ENCODE peak calls at places on chromosome 7, in seven cellular contexts. X, D, B, E, L, Q and T are unnamed samples. For H3K36me3, the result is how much of the 10 kb centered on the place peaks cover.

GRCh38 chr7:98168181-98168903 is 42.9 kb upstream of the BHLHA15 start:
- DNase-seq in X (peak), D (peak), B (peak), E (peak), L (peak), Q (peak), T (peak)

GRCh38 chr7:94276797-94277196 is 117.9 kb upstream of the COL1A2 start:
- DNase-seq in X (no peak), D (no peak), B (peak), E (no peak), L (no peak), Q (peak), T (peak)

GRCh38 chr7:18200855-18201254 is 173.2 kb upstream of the PRPS1L1 start:
- DNase-seq in X (no peak), D (no peak), B (no peak), E (no peak), L (no peak), Q (no peak), T (no peak)

GRCh38 chr7:151590801-151591771 is 71.4 kb upstream of the RHEB start:
- DNase-seq in X (no peak), D (no peak), B (no peak), E (no peak), L (no peak), Q (no peak), T (no peak)

GRCh38 chr7:106744507-106745180 is 83.7 kb upstream of the CCDC71L start:
- DNase-seq in X (no peak), D (no peak), B (no peak), E (no peak), L (no peak), Q (no peak), T (no peak)

GRCh38 chr7:31950101-31950755 is 120.0 kb downstream of the PDE1C start:
- DNase-seq in X (peak), D (no peak), B (peak), E (no peak), L (no peak), Q (peak), T (peak)

GRCh38 chr7:130490287-130490686 is 1.6 kb upstream of the MEST start:
- DNase-seq in X (peak), D (no peak), B (no peak), E (no peak), L (no peak), Q (no peak), T (no peak)

GRCh38 chr7:159091480-159092475 is 52.9 kb downstream of the VIPR2 start:
- DNase-seq in X (no peak), D (no peak), B (no peak), E (no peak), L (peak), Q (no peak), T (no peak)

GRCh38 chr7:5780801-5781496 is 514 bp downstream of the RNF216 start:
- DNase-seq in X (peak), D (peak), B (peak), E (peak), L (peak), Q (peak), T (no peak)

GRCh38 chr7:6571160-6571779 is 6.0 kb upstream of the ZDHHC4 start:
- DNase-seq in X (no peak), D (no peak), B (peak), E (no peak), L (no peak), Q (no peak), T (peak)

GRCh38 chr7:121505540-121506182 is 109.6 kb upstream of the FAM3C start:
- DNase-seq in X (no peak), D (no peak), B (no peak), E (no peak), L (no peak), Q (no peak), T (no peak)

GRCh38 chr7:11437987-11438386 is 394.0 kb downstream of the THSD7A start:
- DNase-seq in X (peak), D (no peak), B (peak), E (no peak), L (no peak), Q (peak), T (peak)

GRCh38 chr7:135321556-135321955 is 87.9 kb downstream of the STRA8 start:
- DNase-seq in X (peak), D (no peak), B (no peak), E (no peak), L (no peak), Q (no peak), T (peak)

GRCh38 chr7:21023841-21024502 is 237.3 kb upstream of the SP8 start:
- DNase-seq in X (no peak), D (no peak), B (peak), E (no peak), L (no peak), Q (no peak), T (no peak)

GRCh38 chr7:82964150-82964882 is 198.4 kb downstream of the PCLO start:
- DNase-seq in X (no peak), D (no peak), B (no peak), E (no peak), L (no peak), Q (no peak), T (no peak)

GRCh38 chr7:149882264-149883048 is 8.7 kb downstream of the ATP6V0E2 start:
- DNase-seq in X (peak), D (no peak), B (no peak), E (no peak), L (no peak), Q (no peak), T (no peak)

GRCh38 chr7:36916619-36917018 is 192.3 kb upstream of the AOAH start:
- DNase-seq in X (no peak), D (no peak), B (no peak), E (no peak), L (no peak), Q (no peak), T (no peak)

GRCh38 chr7:1623810-1624209 is 46.3 kb upstream of the ELFN1 start:
- DNase-seq in X (no peak), D (no peak), B (no peak), E (no peak), L (no peak), Q (no peak), T (no peak)

GRCh38 chr7:130894146-130895005 is 160.4 kb upstream of the KLF14 start:
- DNase-seq in X (peak), D (no peak), B (peak), E (peak), L (no peak), Q (peak), T (peak)

GRCh38 chr7:151964951-151965350 is 8.7 kb downstream of the GALNTL5 start:
- DNase-seq in X (no peak), D (no peak), B (no peak), E (no peak), L (no peak), Q (no peak), T (no peak)

GRCh38 chr7:38955892-38956291 is 21.8 kb upstream of the POU6F2 start:
- DNase-seq in X (no peak), D (no peak), B (no peak), E (no peak), L (no peak), Q (no peak), T (no peak)

GRCh38 chr7:27103489-27104226 is 1.2 kb upstream of the HOXA2 start:
- DNase-seq in X (peak), D (no peak), B (no peak), E (no peak), L (no peak), Q (no peak), T (no peak)

GRCh38 chr7:135774284-135774683 is 25.7 kb upstream of the FAM180A start:
- DNase-seq in X (peak), D (peak), B (peak), E (no peak), L (no peak), Q (peak), T (peak)

GRCh38 chr7:117435475-117436043 is 8.3 kb upstream of the ASZ1 start:
- DNase-seq in X (peak), D (peak), B (peak), E (no peak), L (no peak), Q (no peak), T (peak)

GRCh38 chr7:45118292-45118691 is 6.8 kb upstream of the TBRG4 start:
- DNase-seq in X (no peak), D (no peak), B (no peak), E (no peak), L (peak), Q (no peak), T (no peak)

GRCh38 chr7:106517508-106517907 is 143.4 kb downstream of the CCDC71L start:
- DNase-seq in X (no peak), D (no peak), B (no peak), E (no peak), L (no peak), Q (no peak), T (no peak)

GRCh38 chr7:47390914-47391313 is 191.0 kb downstream of the TNS3 start:
- DNase-seq in X (no peak), D (no peak), B (no peak), E (peak), L (no peak), Q (no peak), T (no peak)

GRCh38 chr7:47392241-47392759 is 189.6 kb downstream of the TNS3 start:
- DNase-seq in X (peak), D (no peak), B (no peak), E (no peak), L (no peak), Q (no peak), T (no peak)

GRCh38 chr7:47393406-47393805 is 188.5 kb downstream of the TNS3 start:
- DNase-seq in X (no peak), D (no peak), B (no peak), E (peak), L (no peak), Q (no peak), T (no peak)

GRCh38 chr7:47389923-47390630 is 191.8 kb downstream of the TNS3 start:
- DNase-seq in X (no peak), D (no peak), B (no peak), E (peak), L (no peak), Q (no peak), T (no peak)

GRCh38 chr7:47391726-47392125 is 190.2 kb downstream of the TNS3 start:
- DNase-seq in X (no peak), D (no peak), B (no peak), E (no peak), L (no peak), Q (no peak), T (no peak)
- H3K36me3 ChIP-seq in X (under half), D (under half), B (under half), E (under half), L (under half), Q (half or more), T (under half)

GRCh38 chr7:125491137-125491536 is 561.5 kb upstream of the POT1 start:
- DNase-seq in X (no peak), D (no peak), B (peak), E (no peak), L (no peak), Q (no peak), T (no peak)
- H3K4me3 ChIP-seq in X (no peak), D (no peak), B (peak), E (no peak), L (no peak), Q (no peak), T (no peak)

GRCh38 chr7:74717889-74718288 is 55.9 kb upstream of the NCF1 start:
- DNase-seq in X (no peak), D (no peak), B (no peak), E (no peak), L (no peak), Q (no peak), T (no peak)
- H3K36me3 ChIP-seq in X (half or more), D (under half), B (under half), E (under half), L (under half), Q (half or more), T (under half)

GRCh38 chr7:100192951-100193350 is 15.2 kb downstream of the STAG3 start:
- DNase-seq in X (no peak), D (no peak), B (no peak), E (no peak), L (no peak), Q (no peak), T (no peak)

GRCh38 chr7:100195222-100195621 is 17.5 kb downstream of the STAG3 start:
- DNase-seq in X (no peak), D (no peak), B (no peak), E (no peak), L (no peak), Q (no peak), T (no peak)

GRCh38 chr7:100189061-100189460 is 11.3 kb downstream of the STAG3 start:
- DNase-seq in X (no peak), D (no peak), B (no peak), E (no peak), L (no peak), Q (no peak), T (no peak)

GRCh38 chr7:100190059-100190711 is 12.5 kb downstream of the STAG3 start:
- DNase-seq in X (peak), D (peak), B (peak), E (no peak), L (no peak), Q (peak), T (peak)

DNA sequence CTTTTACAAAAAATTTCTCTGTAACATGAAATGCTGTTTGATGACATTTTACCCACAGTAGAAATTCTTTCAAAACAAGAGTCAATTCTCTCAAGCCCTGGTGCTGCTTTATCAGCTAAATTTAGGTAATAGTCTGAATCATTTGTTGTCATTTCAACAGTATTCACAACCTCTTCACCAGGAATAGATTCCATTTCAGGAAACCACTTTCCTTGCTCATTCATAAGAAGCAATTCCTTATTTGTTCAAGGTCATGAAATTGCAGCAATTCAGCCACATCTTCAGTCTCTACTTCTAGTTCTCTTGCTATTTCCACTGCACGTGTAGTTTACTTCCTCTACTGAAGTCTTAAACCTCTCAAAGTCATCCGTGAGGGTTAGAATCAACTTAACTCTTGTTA is 14.1 kb downstream of the STAG3 start:
- DNase-seq in X (peak), D (no peak), B (peak), E (no peak), L (no peak), Q (peak), T (peak)
- H3K4me3 ChIP-seq in X (no peak), D (no peak), B (no peak), E (no peak), L (no peak), Q (no peak), T (no peak)

GRCh38 chr7:100679129-100679926 is 5.8 kb downstream of the GNB2 start:
- DNase-seq in X (no peak), D (no peak), B (no peak), E (peak), L (peak), Q (no peak), T (no peak)

GRCh38 chr7:100681491-100682227 is 8.1 kb downstream of the GNB2 start:
- DNase-seq in X (no peak), D (no peak), B (no peak), E (peak), L (peak), Q (no peak), T (no peak)

GRCh38 chr7:100682228-100682741 is 8.7 kb downstream of the GNB2 start:
- DNase-seq in X (peak), D (no peak), B (peak), E (no peak), L (peak), Q (no peak), T (peak)

GRCh38 chr7:100679927-100680588 is 6.5 kb downstream of the GNB2 start:
- DNase-seq in X (no peak), D (no peak), B (no peak), E (no peak), L (no peak), Q (no peak), T (peak)

DNA sequence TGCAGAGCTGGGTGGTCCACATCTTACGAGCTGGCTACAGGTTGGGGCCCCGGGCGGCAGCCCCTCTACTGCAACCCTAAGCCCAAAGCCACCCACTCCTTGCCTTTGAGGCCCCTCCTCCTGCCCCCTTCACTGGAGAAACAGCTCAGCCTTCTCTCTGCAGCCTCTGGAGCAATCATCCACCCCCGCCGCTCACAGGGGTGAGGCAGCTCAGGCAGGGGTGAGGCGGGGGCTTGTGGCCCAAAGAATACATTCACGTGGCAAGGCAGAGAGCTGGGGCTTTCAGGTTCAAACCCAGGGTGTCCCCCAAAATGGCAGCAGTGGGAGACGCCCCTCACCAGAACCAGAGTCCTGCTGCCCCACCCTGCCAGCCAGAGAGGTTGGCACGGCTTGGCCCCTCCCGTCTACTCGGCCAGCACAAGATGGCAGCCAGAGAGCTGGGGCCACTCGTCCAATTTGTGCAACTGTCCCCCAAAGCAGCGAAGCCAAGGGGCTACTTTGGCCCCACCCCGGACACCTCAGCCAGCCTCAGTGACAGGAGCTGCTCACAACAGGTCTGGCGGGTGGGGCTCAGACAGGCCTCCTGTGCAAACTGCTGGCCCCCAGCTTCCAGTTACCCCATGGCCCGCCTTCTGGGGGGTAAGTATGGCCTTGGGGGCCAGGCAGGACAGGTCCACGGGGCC is 7.2 kb downstream of the GNB2 start:
- DNase-seq in X (no peak), D (no peak), B (no peak), E (peak), L (peak), Q (no peak), T (no peak)
- H3K36me3 ChIP-seq in X (under half), D (under half), B (under half), E (under half), L (half or more), Q (half or more), T (under half)

GRCh38 chr7:132977234-132977633 is 104.7 kb downstream of the CHCHD3 start:
- DNase-seq in X (no peak), D (no peak), B (no peak), E (no peak), L (no peak), Q (no peak), T (no peak)

GRCh38 chr7:132969520-132969919 is 112.4 kb downstream of the CHCHD3 start:
- DNase-seq in X (no peak), D (no peak), B (no peak), E (no peak), L (no peak), Q (no peak), T (no peak)

GRCh38 chr7:132970257-132970656 is 111.6 kb downstream of the CHCHD3 start:
- DNase-seq in X (no peak), D (no peak), B (no peak), E (no peak), L (no peak), Q (no peak), T (no peak)

GRCh38 chr7:132972745-132973144 is 109.1 kb downstream of the CHCHD3 start:
- DNase-seq in X (no peak), D (no peak), B (no peak), E (no peak), L (no peak), Q (peak), T (no peak)
- H3K4me3 ChIP-seq in X (no peak), D (no peak), B (no peak), E (no peak), L (no peak), Q (peak), T (no peak)

GRCh38 chr7:50362712-50363282 is 58.3 kb downstream of the IKZF1 start:
- DNase-seq in X (no peak), D (peak), B (no peak), E (no peak), L (peak), Q (no peak), T (no peak)
- H3K36me3 ChIP-seq in X (under half), D (under half), B (under half), E (under half), L (under half), Q (under half), T (under half)